ENCODE peak calls at places on chromosome 22, in four cellular contexts. Y is PC-3; A is BJ; D is CD8-positive, alpha-beta T cell. Q is an unnamed sample.

GRCh38 chr22:27873476-27873875 is 45.6 kb downstream of the PITPNB start:
- DNase-seq in A (no peak), Y (no peak), D (no peak), Q (no peak)

GRCh38 chr22:32309585-32310251 is 47.9 kb upstream of the RFPL3 start:
- DNase-seq in Y (no peak), D (no peak), A (no peak), Q (no peak)

GRCh38 chr22:41589601-41590365 is at the start of gene PMM1:
- DNase-seq in Y (peak), A (peak), D (peak), Q (peak)

GRCh38 chr22:31339148-31339832 is 6.9 kb downstream of the PATZ1 start:
- DNase-seq in D (no peak), Y (no peak), A (no peak), Q (no peak)

GRCh38 chr22:43162412-43163150 is 11.2 kb downstream of the TSPO start:
- DNase-seq in Y (no peak), D (no peak), A (no peak), Q (no peak)

GRCh38 chr22:20616451-20617043 is 109.1 kb downstream of the MED15 start:
- DNase-seq in D (no peak), Y (no peak), A (no peak), Q (no peak)

GRCh38 chr22:29799217-29799680 is 32.1 kb downstream of the UQCR10 start:
- DNase-seq in D (no peak), A (peak), Y (peak), Q (peak)

GRCh38 chr22:37575490-37576003 is 4.3 kb downstream of the LGALS2 start:
- DNase-seq in A (no peak), D (no peak), Y (no peak), Q (no peak)

GRCh38 chr22:31676700-31677099 is 14.7 kb upstream of the PISD start:
- DNase-seq in D (peak), A (peak), Y (no peak), Q (peak)

GRCh38 chr22:38697055-38697980 is 3.4 kb downstream of the JOSD1 start:
- DNase-seq in A (no peak), D (no peak), Y (peak), Q (no peak)

GRCh38 chr22:42745118-42745517 is 24.4 kb upstream of the A4GALT start:
- DNase-seq in Y (no peak), D (no peak), A (no peak), Q (peak)

GRCh38 chr22:44818727-44819126 is 66.4 kb downstream of the ARHGAP8 start:
- DNase-seq in Y (no peak), A (no peak), D (no peak), Q (no peak)

GRCh38 chr22:25002241-25002985 is 49.9 kb downstream of the KIAA1671 start:
- DNase-seq in D (no peak), A (no peak), Y (no peak), Q (no peak)

GRCh38 chr22:20652130-20652529 is 121.8 kb upstream of the SERPIND1 start:
- DNase-seq in Y (no peak), A (no peak), D (no peak), Q (no peak)

GRCh38 chr22:29121124-29121523 is 48.3 kb downstream of the KREMEN1 start:
- DNase-seq in Y (no peak), A (no peak), D (no peak), Q (peak)

GRCh38 chr22:46462726-46463371 is 74.6 kb downstream of the CELSR1 start:
- DNase-seq in A (peak), Y (peak), D (no peak), Q (peak)

GRCh38 chr22:46067159-46068111 is 82.9 kb upstream of the PPARA start:
- DNase-seq in Y (peak), A (no peak), D (no peak), Q (peak)

GRCh38 chr22:17140022-17140421 is 18.9 kb upstream of the TMEM121B start:
- DNase-seq in Y (no peak), A (no peak), D (no peak), Q (no peak)

GRCh38 chr22:22235564-22235963 is 9.0 kb upstream of the VPREB1 start:
- DNase-seq in Y (peak), D (peak), A (no peak), Q (peak)

GRCh38 chr22:19195796-19196731 is 17.5 kb upstream of the SLC25A1 start:
- DNase-seq in A (no peak), D (no peak), Y (no peak), Q (no peak)

GRCh38 chr22:42932857-42933782 is 76.0 kb upstream of the ARFGAP3 start:
- DNase-seq in D (no peak), Y (no peak), A (no peak), Q (peak)

GRCh38 chr22:32788884-32789624 is 12.5 kb upstream of the TIMP3 start:
- DNase-seq in Y (no peak), A (no peak), D (no peak), Q (no peak)

GRCh38 chr22:46660604-46661201 is 40.5 kb downstream of the GRAMD4 start:
- DNase-seq in A (no peak), D (no peak), Y (no peak), Q (peak)

GRCh38 chr22:46537221-46537945 is at the start of gene CELSR1:
- DNase-seq in Y (peak), D (no peak), A (no peak), Q (peak)

GRCh38 chr22:40021401-40022000 is 26.7 kb downstream of the FAM83F start:
- DNase-seq in Y (no peak), D (no peak), A (no peak), Q (no peak)

GRCh38 chr22:22720201-22720723 is 75.8 kb downstream of the GGTLC2 start:
- DNase-seq in Y (peak), D (no peak), A (no peak), Q (peak)

GRCh38 chr22:19097518-19097917 is 24.7 kb downstream of the DGCR2 start:
- DNase-seq in D (no peak), Y (no peak), A (no peak), Q (no peak)

GRCh38 chr22:33971561-33971961 is 51.3 kb upstream of the LARGE1 start:
- DNase-seq in A (no peak), D (no peak), Y (no peak), Q (no peak)

GRCh38 chr22:46287873-46288751 is 8.6 kb upstream of the GTSE1 start:
- DNase-seq in D (peak), A (no peak), Y (no peak), Q (no peak)

GRCh38 chr22:42269407-42270177 is 861 bp downstream of the TCF20 start:
- DNase-seq in D (peak), Y (peak), A (no peak), Q (peak)

GRCh38 chr22:42881982-42882656 is 25.0 kb upstream of the ARFGAP3 start:
- DNase-seq in A (no peak), Y (no peak), D (no peak), Q (no peak)

GRCh38 chr22:21972293-21972779 is 10.3 kb downstream of the TOP3B start:
- DNase-seq in D (peak), Y (peak), A (no peak), Q (peak)

GRCh38 chr22:31659246-31659645 is 2.8 kb downstream of the PISD start:
- DNase-seq in Y (no peak), A (no peak), D (no peak), Q (no peak)

GRCh38 chr22:22976033-22976922 is 88.7 kb downstream of the IGLL5 start:
- DNase-seq in D (no peak), Y (no peak), A (no peak), Q (no peak)

GRCh38 chr22:30235687-30236170 is 10.8 kb downstream of the LIF start:
- DNase-seq in Y (peak), D (no peak), A (peak), Q (peak)

GRCh38 chr22:32204856-32205722 is at the start of gene RFPL2:
- DNase-seq in D (no peak), Y (no peak), A (no peak), Q (peak)

GRCh38 chr22:39522567-39523300 is 2.4 kb downstream of the ATF4 start:
- DNase-seq in Y (peak), A (no peak), D (no peak), Q (peak)

GRCh38 chr22:29306175-29306829 is at the start of gene GAS2L1:
- DNase-seq in A (no peak), D (peak), Y (peak), Q (peak)

GRCh38 chr22:44326549-44326881 is 13.8 kb upstream of the SHISAL1 start:
- DNase-seq in D (no peak), A (no peak), Y (no peak), Q (no peak)

GRCh38 chr22:26792522-26792921 is 135.1 kb downstream of the MIAT start:
- DNase-seq in Y (no peak), A (no peak), D (no peak), Q (no peak)
- TF ChIP-seq CTCF in Y (no peak), A (no peak), D (no peak), Q (no peak)

DNA sequence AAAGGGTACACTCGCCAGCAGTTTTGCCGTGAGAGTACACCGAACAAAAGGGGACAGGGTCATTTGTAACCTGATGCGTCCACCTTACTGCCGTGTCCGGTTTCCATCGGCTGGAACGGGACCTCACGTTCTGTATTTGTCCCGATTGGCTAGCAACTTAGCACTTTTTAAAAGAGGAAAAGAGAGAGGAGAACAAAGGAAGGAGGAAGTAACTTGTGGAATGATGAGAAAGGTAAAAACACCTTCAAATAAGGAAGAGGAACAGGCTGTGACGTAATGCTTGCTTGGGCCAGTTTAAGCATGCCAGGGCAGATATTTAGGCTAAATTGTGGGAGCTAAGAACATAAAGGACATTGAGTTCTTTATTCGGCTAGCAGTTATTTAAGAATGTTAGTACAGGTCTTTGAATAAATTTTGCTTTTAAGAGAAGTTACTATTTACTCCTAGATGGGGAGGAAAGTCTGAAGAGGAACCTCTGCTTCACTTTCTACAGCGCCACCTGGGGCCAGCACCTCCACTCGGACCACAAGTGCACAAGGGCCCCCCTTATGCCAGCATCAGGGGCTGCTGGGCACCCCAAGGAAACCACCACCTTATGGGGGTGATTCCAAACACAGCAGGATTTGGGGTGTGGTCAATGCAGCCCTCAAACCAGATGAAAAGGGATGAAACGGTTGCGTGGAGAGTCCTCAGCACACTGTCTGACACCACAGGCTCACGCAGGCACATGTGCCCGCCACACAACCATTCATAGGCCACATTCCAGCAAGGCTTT is 5.8 kb downstream of the ARSA start:
- DNase-seq in D (peak), Y (peak), A (no peak), Q (peak)
- TF ChIP-seq CTCF in D (peak), Y (peak), A (peak), Q (no peak)

GRCh38 chr22:36367066-36367465 is 20.7 kb downstream of the MYH9 start:
- DNase-seq in A (no peak), D (no peak), Y (no peak), Q (no peak)

GRCh38 chr22:36367479-36367878 is 20.3 kb downstream of the MYH9 start:
- DNase-seq in Y (no peak), A (no peak), D (no peak), Q (no peak)

GRCh38 chr22:36369004-36369921 is 18.5 kb downstream of the MYH9 start:
- DNase-seq in D (no peak), A (no peak), Y (no peak), Q (no peak)

GRCh38 chr22:36369922-36370781 is 17.6 kb downstream of the MYH9 start:
- DNase-seq in A (no peak), Y (no peak), D (no peak), Q (peak)

DNA sequence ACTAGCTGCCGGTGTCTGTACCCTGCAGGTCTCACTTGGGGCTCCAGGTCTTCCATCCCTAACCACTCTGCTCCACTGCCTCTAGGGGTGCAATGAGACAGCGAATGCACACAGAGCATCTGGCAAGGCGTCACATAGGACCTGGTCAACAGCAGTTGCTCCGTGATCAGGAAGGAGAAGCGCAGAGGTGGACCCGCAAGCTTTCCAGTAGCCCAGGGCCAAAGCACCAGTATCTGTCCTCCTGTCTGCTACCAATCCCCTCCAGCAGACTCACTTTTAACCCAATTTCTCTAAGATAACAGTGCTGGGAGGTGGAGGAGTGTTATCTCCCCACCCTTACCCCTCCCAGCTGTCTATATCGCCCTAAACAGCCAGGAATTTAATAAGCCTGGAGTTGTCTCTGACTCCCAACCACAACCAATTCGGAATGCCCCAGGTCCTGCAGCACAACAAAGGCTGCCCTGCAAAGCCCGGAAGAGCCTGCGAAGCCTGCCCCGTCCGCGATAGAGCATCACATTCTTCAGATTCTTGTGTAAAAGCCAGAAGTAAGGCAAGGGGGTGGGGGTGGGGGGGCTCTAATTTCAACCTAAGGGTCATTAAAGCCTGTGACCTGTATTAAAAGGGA is 19.3 kb downstream of the MYH9 start:
- DNase-seq in Y (peak), A (no peak), D (no peak), Q (peak)
- TF ChIP-seq CTCF in Y (peak), A (no peak), D (no peak), Q (no peak)

GRCh38 chr22:50507421-50507990 is at the start of gene LMF2:
- DNase-seq in Y (peak), A (no peak), D (peak), Q (no peak)
- TF ChIP-seq CTCF in Y (no peak), A (no peak), D (no peak), Q (no peak)